ENCODE peak calls at places on chromosome 7, in eight cellular contexts. S is EH, K is NCI-H1092 treated with DMSO at 0.1 percent for 48 hours, I is astrocyte of the spinal cord, V is WTC11, Z is ovary, C is pulmonary artery endothelial cell, B is A549. H is an unnamed sample.

GRCh38 chr7:116209561-116210070 is 723 bp upstream of the TES start:
- DNase-seq in B (no peak), I (no peak), C (no peak), Z (no peak), V (no peak), S (no peak), K (no peak), H (no peak)

GRCh38 chr7:30965372-30965771 is 1.6 kb downstream of the GHRHR start:
- DNase-seq in Z (no peak), C (no peak), B (no peak), I (no peak), V (no peak), K (no peak), S (peak), H (no peak)

GRCh38 chr7:44257618-44258422 is 57.0 kb downstream of the YKT6 start:
- DNase-seq in V (no peak), B (peak), C (peak), K (no peak), I (peak), S (peak), Z (peak), H (peak)

GRCh38 chr7:23680417-23681405 is 712 bp downstream of the FAM221A start:
- DNase-seq in V (peak), C (peak), B (no peak), S (peak), I (peak), K (peak), Z (peak), H (peak)

GRCh38 chr7:146948708-146949107 is 832.1 kb downstream of the CNTNAP2 start:
- DNase-seq in C (no peak), B (no peak), V (no peak), Z (no peak), I (no peak), K (no peak), S (no peak), H (no peak)

GRCh38 chr7:16106300-16106699 is 315.0 kb downstream of the CRPPA start:
- DNase-seq in K (no peak), V (no peak), S (no peak), B (no peak), Z (no peak), I (no peak), C (no peak), H (no peak)

GRCh38 chr7:35648367-35648766 is 46.6 kb downstream of the HERPUD2 start:
- DNase-seq in K (no peak), S (no peak), Z (no peak), B (no peak), I (no peak), V (no peak), C (no peak), H (no peak)

GRCh38 chr7:146366938-146367337 is 250.3 kb downstream of the CNTNAP2 start:
- DNase-seq in C (no peak), B (no peak), V (no peak), Z (no peak), S (no peak), K (no peak), I (peak), H (no peak)

GRCh38 chr7:12207046-12207445 is 4.0 kb upstream of the TMEM106B start:
- DNase-seq in I (no peak), C (no peak), B (no peak), K (no peak), S (no peak), V (no peak), Z (no peak), H (no peak)

GRCh38 chr7:39073432-39073831 is 95.7 kb downstream of the POU6F2 start:
- DNase-seq in K (peak), S (no peak), V (peak), I (no peak), Z (no peak), C (no peak), B (no peak), H (peak)

GRCh38 chr7:27098493-27099223 is 2.9 kb upstream of the HOXA1 start:
- DNase-seq in I (peak), C (no peak), V (no peak), S (peak), K (no peak), Z (peak), B (no peak), H (no peak)

GRCh38 chr7:155739538-155740140 is 72.6 kb downstream of the SHH start:
- DNase-seq in K (no peak), I (no peak), B (no peak), C (no peak), V (no peak), Z (no peak), S (no peak), H (no peak)

GRCh38 chr7:127527561-127527960 is 57.8 kb downstream of the GCC1 start:
- DNase-seq in V (no peak), B (no peak), Z (no peak), C (no peak), S (no peak), K (no peak), I (no peak), H (no peak)